ENCODE peak calls at places on chromosomes 4 and X, in six cellular contexts. One of them, this sample, is unnamed.

GRCh38 chrX:45769919-45770582 is 569.4 kb upstream of the DIPK2B start:
- DNase-seq in Peyer's patch: peak; percentile 68
- DNase-seq in IMR-90: peak; percentile 91
- DNase-seq in fibroblast of lung: peak; percentile 95
- DNase-seq in right atrium auricular region: peak; percentile 80
- DNase-seq in uterus: peak; percentile 76
- DNase-seq in this sample: peak; percentile 70

GRCh38 chr4:100510551-100510950 is 7.3 kb downstream of the EMCN start:
- DNase-seq in Peyer's patch: no peak
- DNase-seq in IMR-90: no peak
- DNase-seq in fibroblast of lung: peak; percentile 5
- DNase-seq in right atrium auricular region: no peak
- DNase-seq in uterus: no peak
- DNase-seq in this sample: no peak

GRCh38 chrX:13816899-13817298 is at the start of gene GPM6B:
- DNase-seq in Peyer's patch: no peak
- DNase-seq in IMR-90: no peak
- DNase-seq in fibroblast of lung: no peak
- DNase-seq in right atrium auricular region: no peak
- DNase-seq in uterus: no peak
- DNase-seq in this sample: no peak

GRCh38 chrX:12978205-12979010 is 3.5 kb downstream of the TMSB4X start:
- DNase-seq in Peyer's patch: peak; percentile 80
- DNase-seq in IMR-90: peak; percentile 88
- DNase-seq in fibroblast of lung: peak; percentile 84
- DNase-seq in right atrium auricular region: peak; percentile 69
- DNase-seq in uterus: peak; percentile 37
- DNase-seq in this sample: peak; percentile 77

GRCh38 chrX:2497961-2498780 is 2.6 kb downstream of the DHRSX start:
- DNase-seq in Peyer's patch: no peak
- DNase-seq in IMR-90: peak; percentile 23
- DNase-seq in fibroblast of lung: peak; percentile 85
- DNase-seq in right atrium auricular region: no peak
- DNase-seq in uterus: no peak
- DNase-seq in this sample: no peak

GRCh38 chr4:23084559-23085248 is 392.0 kb downstream of the GBA3 start:
- DNase-seq in Peyer's patch: no peak
- DNase-seq in IMR-90: no peak
- DNase-seq in fibroblast of lung: peak; percentile 56
- DNase-seq in right atrium auricular region: no peak
- DNase-seq in uterus: no peak
- DNase-seq in this sample: no peak

GRCh38 chrX:12866451-12867377 is at the start of gene TLR7:
- DNase-seq in Peyer's patch: peak; percentile 46
- DNase-seq in IMR-90: no peak
- DNase-seq in fibroblast of lung: no peak
- DNase-seq in right atrium auricular region: no peak
- DNase-seq in uterus: no peak
- DNase-seq in this sample: no peak

GRCh38 chr4:128565565-128566186 is 243.8 kb upstream of the JADE1 start:
- DNase-seq in Peyer's patch: no peak
- DNase-seq in IMR-90: no peak
- DNase-seq in fibroblast of lung: no peak
- DNase-seq in right atrium auricular region: peak; percentile 67
- DNase-seq in uterus: peak; percentile 32
- DNase-seq in this sample: peak; percentile 40

GRCh38 chrX:68429216-68429615 is 4.1 kb downstream of the OPHN1 start:
- DNase-seq in Peyer's patch: no peak
- DNase-seq in IMR-90: no peak
- DNase-seq in fibroblast of lung: peak; percentile 64
- DNase-seq in right atrium auricular region: no peak
- DNase-seq in uterus: no peak
- DNase-seq in this sample: no peak

GRCh38 chr4:3074846-3075651 is 568 bp downstream of the HTT start:
- DNase-seq in Peyer's patch: peak; percentile 64
- DNase-seq in IMR-90: peak; percentile 57
- DNase-seq in fibroblast of lung: peak; percentile 74
- DNase-seq in right atrium auricular region: no peak
- DNase-seq in uterus: peak; percentile 45
- DNase-seq in this sample: peak; percentile 87

GRCh38 chrX:147522986-147523385 is 388.7 kb upstream of the FMR1 start:
- DNase-seq in Peyer's patch: no peak
- DNase-seq in IMR-90: no peak
- DNase-seq in fibroblast of lung: no peak
- DNase-seq in right atrium auricular region: no peak
- DNase-seq in uterus: no peak
- DNase-seq in this sample: no peak

GRCh38 chr4:178316211-178316610 is 874.0 kb upstream of the AGA start:
- DNase-seq in Peyer's patch: no peak
- DNase-seq in IMR-90: no peak
- DNase-seq in fibroblast of lung: no peak
- DNase-seq in right atrium auricular region: no peak
- DNase-seq in uterus: no peak
- DNase-seq in this sample: no peak

GRCh38 chrX:5474282-5474681 is 754.4 kb downstream of the NLGN4X start:
- DNase-seq in Peyer's patch: no peak
- DNase-seq in IMR-90: no peak
- DNase-seq in fibroblast of lung: no peak
- DNase-seq in right atrium auricular region: no peak
- DNase-seq in uterus: no peak
- DNase-seq in this sample: no peak

GRCh38 chr4:184416913-184417734 is 57.2 kb downstream of the IRF2 start:
- DNase-seq in Peyer's patch: peak; percentile 47
- DNase-seq in IMR-90: peak; percentile 14
- DNase-seq in fibroblast of lung: no peak
- DNase-seq in right atrium auricular region: no peak
- DNase-seq in uterus: no peak
- DNase-seq in this sample: no peak

GRCh38 chr4:104940927-104941326 is 205.7 kb upstream of the TET2 start:
- DNase-seq in Peyer's patch: no peak
- DNase-seq in IMR-90: no peak
- DNase-seq in fibroblast of lung: no peak
- DNase-seq in right atrium auricular region: no peak
- DNase-seq in uterus: no peak
- DNase-seq in this sample: no peak

GRCh38 chr4:110518889-110519490 is 43.0 kb downstream of the ENPEP start:
- DNase-seq in Peyer's patch: no peak
- DNase-seq in IMR-90: peak; percentile 22
- DNase-seq in fibroblast of lung: peak; percentile 5
- DNase-seq in right atrium auricular region: no peak
- DNase-seq in uterus: no peak
- DNase-seq in this sample: no peak

GRCh38 chr4:55258152-55258863 is 87.7 kb upstream of the SRD5A3 start:
- DNase-seq in Peyer's patch: no peak
- DNase-seq in IMR-90: no peak
- DNase-seq in fibroblast of lung: peak; percentile 9
- DNase-seq in right atrium auricular region: no peak
- DNase-seq in uterus: no peak
- DNase-seq in this sample: no peak

GRCh38 chr4:174260099-174260498 is 23.4 kb downstream of the FBXO8 start:
- DNase-seq in Peyer's patch: no peak
- DNase-seq in IMR-90: peak; percentile 85
- DNase-seq in fibroblast of lung: peak; percentile 56
- DNase-seq in right atrium auricular region: no peak
- DNase-seq in uterus: no peak
- DNase-seq in this sample: no peak

GRCh38 chr4:26950446-26950845 is 89.8 kb downstream of the STIM2 start:
- DNase-seq in Peyer's patch: no peak
- DNase-seq in IMR-90: no peak
- DNase-seq in fibroblast of lung: no peak
- DNase-seq in right atrium auricular region: no peak
- DNase-seq in uterus: no peak
- DNase-seq in this sample: no peak

GRCh38 chr4:78529569-78530209 is 21.9 kb upstream of the ANXA3 start:
- DNase-seq in Peyer's patch: no peak
- DNase-seq in IMR-90: peak; percentile 74
- DNase-seq in fibroblast of lung: peak; percentile 55
- DNase-seq in right atrium auricular region: no peak
- DNase-seq in uterus: no peak
- DNase-seq in this sample: no peak

GRCh38 chr4:36082817-36083216 is 161.5 kb downstream of the ARAP2 start:
- DNase-seq in Peyer's patch: no peak
- DNase-seq in IMR-90: no peak
- DNase-seq in fibroblast of lung: no peak
- DNase-seq in right atrium auricular region: no peak
- DNase-seq in uterus: no peak
- DNase-seq in this sample: no peak

GRCh38 chr4:56511098-56511497 is 5.5 kb downstream of the ARL9 start:
- DNase-seq in Peyer's patch: no peak
- DNase-seq in IMR-90: no peak
- DNase-seq in fibroblast of lung: no peak
- DNase-seq in right atrium auricular region: no peak
- DNase-seq in uterus: no peak
- DNase-seq in this sample: no peak

GRCh38 chr4:94208268-94208667 is 603 bp downstream of the SMARCAD1 start:
- DNase-seq in Peyer's patch: no peak
- DNase-seq in IMR-90: no peak
- DNase-seq in fibroblast of lung: no peak
- DNase-seq in right atrium auricular region: no peak
- DNase-seq in uterus: no peak
- DNase-seq in this sample: no peak

GRCh38 chr4:120175272-120175671 is 108.6 kb upstream of the MAD2L1 start:
- DNase-seq in Peyer's patch: no peak
- DNase-seq in IMR-90: no peak
- DNase-seq in fibroblast of lung: no peak
- DNase-seq in right atrium auricular region: no peak
- DNase-seq in uterus: no peak
- DNase-seq in this sample: no peak

GRCh38 chrX:28901637-28902036 is 314.4 kb downstream of the IL1RAPL1 start:
- DNase-seq in Peyer's patch: no peak
- DNase-seq in IMR-90: peak; percentile 82
- DNase-seq in fibroblast of lung: peak; percentile 74
- DNase-seq in right atrium auricular region: no peak
- DNase-seq in uterus: no peak
- DNase-seq in this sample: no peak

GRCh38 chr4:97576955-97577354 is 566.3 kb downstream of the STPG2 start:
- DNase-seq in Peyer's patch: no peak
- DNase-seq in IMR-90: no peak
- DNase-seq in fibroblast of lung: peak; percentile 44
- DNase-seq in right atrium auricular region: no peak
- DNase-seq in uterus: no peak
- DNase-seq in this sample: no peak

GRCh38 chr4:54539500-54540029 is 118.2 kb upstream of the KIT start:
- DNase-seq in Peyer's patch: no peak
- DNase-seq in IMR-90: peak; percentile 46
- DNase-seq in fibroblast of lung: peak; percentile 39
- DNase-seq in right atrium auricular region: peak; percentile 65
- DNase-seq in uterus: peak; percentile 27
- DNase-seq in this sample: peak; percentile 39

GRCh38 chr4:8744083-8744805 is 127.4 kb downstream of the HMX1 start:
- DNase-seq in Peyer's patch: no peak
- DNase-seq in IMR-90: no peak
- DNase-seq in fibroblast of lung: no peak
- DNase-seq in right atrium auricular region: no peak
- DNase-seq in uterus: no peak
- DNase-seq in this sample: no peak

GRCh38 chrX:153885208-153885787 is 675 bp downstream of the L1CAM start:
- DNase-seq in Peyer's patch: no peak
- DNase-seq in IMR-90: no peak
- DNase-seq in fibroblast of lung: no peak
- DNase-seq in right atrium auricular region: no peak
- DNase-seq in uterus: no peak
- DNase-seq in this sample: no peak

GRCh38 chr4:52512291-52512690 is 146.8 kb downstream of the USP46 start:
- DNase-seq in Peyer's patch: no peak
- DNase-seq in IMR-90: no peak
- DNase-seq in fibroblast of lung: no peak
- DNase-seq in right atrium auricular region: no peak
- DNase-seq in uterus: no peak
- DNase-seq in this sample: no peak

GRCh38 chr4:147732516-147733193 is 767 bp downstream of the ARHGAP10 start:
- DNase-seq in Peyer's patch: no peak
- DNase-seq in IMR-90: peak; percentile 39
- DNase-seq in fibroblast of lung: peak; percentile 47
- DNase-seq in right atrium auricular region: no peak
- DNase-seq in uterus: peak; percentile 59
- DNase-seq in this sample: peak; percentile 82

GRCh38 chr4:14928035-14928434 is 74.2 kb upstream of the CPEB2 start:
- DNase-seq in Peyer's patch: no peak
- DNase-seq in IMR-90: no peak
- DNase-seq in fibroblast of lung: no peak
- DNase-seq in right atrium auricular region: no peak
- DNase-seq in uterus: no peak
- DNase-seq in this sample: no peak
- H3K4me1 ChIP-seq in Peyer's patch: no peaks in the 10 kb centered on the region
- H3K4me1 ChIP-seq in IMR-90: no peaks in the 10 kb centered on the region
- H3K4me1 ChIP-seq in fibroblast of lung: no peaks in the 10 kb centered on the region
- H3K4me1 ChIP-seq in right atrium auricular region: no peaks in the 10 kb centered on the region
- H3K4me1 ChIP-seq in uterus: no peaks in the 10 kb centered on the region
- H3K4me1 ChIP-seq in this sample: no peaks in the 10 kb centered on the region

GRCh38 chrX:145910017-145910416 is 92.4 kb downstream of the SLITRK2 start:
- DNase-seq in Peyer's patch: no peak
- DNase-seq in IMR-90: no peak
- DNase-seq in fibroblast of lung: no peak
- DNase-seq in right atrium auricular region: no peak
- DNase-seq in uterus: no peak
- DNase-seq in this sample: no peak
- TF ChIP-seq CTCF in Peyer's patch: no peak
- TF ChIP-seq CTCF in IMR-90: no peak
- TF ChIP-seq CTCF in fibroblast of lung: no peak
- TF ChIP-seq CTCF in right atrium auricular region: no peak
- TF ChIP-seq CTCF in uterus: no peak
- TF ChIP-seq CTCF in this sample: no peak

DNA sequence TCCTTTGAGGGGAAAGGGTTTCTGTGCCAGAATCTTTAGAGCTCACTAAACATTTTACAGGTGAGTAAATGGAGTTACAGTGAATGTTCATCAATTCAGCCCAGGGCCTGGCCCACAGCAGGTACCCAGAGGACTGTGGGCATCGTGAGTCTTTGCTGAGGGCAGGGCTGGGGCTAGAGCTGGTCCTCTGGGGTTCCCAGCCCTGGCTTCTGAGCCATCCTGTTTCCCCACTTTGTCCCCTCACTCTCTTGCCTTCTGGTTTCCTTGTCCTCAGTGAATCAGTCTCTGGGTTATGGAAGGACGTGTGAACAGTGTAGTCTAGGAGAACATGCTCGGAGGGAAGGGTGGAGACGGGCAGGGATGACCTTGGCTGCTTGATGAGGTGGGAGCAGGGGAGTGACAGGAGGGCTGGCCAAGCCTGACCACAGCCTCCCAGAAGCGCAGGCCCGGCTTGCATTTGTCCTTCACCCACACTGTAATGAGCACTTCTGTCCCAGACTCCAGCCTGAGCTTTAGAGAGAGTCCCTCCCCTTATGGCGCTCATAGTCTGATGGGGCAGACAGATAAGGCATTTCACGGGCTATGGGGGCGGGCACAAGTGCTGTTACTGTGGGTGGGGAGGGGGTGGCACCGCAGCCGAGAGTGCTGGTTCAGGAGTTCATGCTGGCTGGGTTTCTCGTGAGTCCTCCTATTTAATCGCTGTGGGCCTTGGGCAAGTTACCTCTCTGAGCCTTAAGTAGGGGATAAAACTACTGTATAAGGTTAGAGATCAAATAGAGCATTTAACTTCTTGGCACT is 17.3 kb downstream of the TBC1D14 start:
- DNase-seq in Peyer's patch: peak; percentile 48
- DNase-seq in IMR-90: peak; percentile 60
- DNase-seq in fibroblast of lung: peak; percentile 76
- DNase-seq in right atrium auricular region: no peak
- DNase-seq in uterus: no peak
- DNase-seq in this sample: peak; percentile 90
- H3K4me1 ChIP-seq in Peyer's patch: no peaks in the 10 kb centered on the region
- H3K4me1 ChIP-seq in IMR-90: peaks cover 14% of the 10 kb centered on the region
- H3K4me1 ChIP-seq in fibroblast of lung: peaks cover 2% of the 10 kb centered on the region
- H3K4me1 ChIP-seq in right atrium auricular region: no peaks in the 10 kb centered on the region
- H3K4me1 ChIP-seq in uterus: no peaks in the 10 kb centered on the region
- H3K4me1 ChIP-seq in this sample: peaks cover 17% of the 10 kb centered on the region

GRCh38 chrX:17242470-17242869 is 132.5 kb upstream of the NHS start:
- DNase-seq in Peyer's patch: no peak
- DNase-seq in IMR-90: peak; percentile 55
- DNase-seq in fibroblast of lung: peak; percentile 36
- DNase-seq in right atrium auricular region: peak; percentile 59
- DNase-seq in uterus: no peak
- DNase-seq in this sample: no peak
- TF ChIP-seq CTCF in Peyer's patch: peak; percentile 54
- TF ChIP-seq CTCF in IMR-90: peak; percentile 76
- TF ChIP-seq CTCF in fibroblast of lung: peak; percentile 70
- TF ChIP-seq CTCF in right atrium auricular region: no peak
- TF ChIP-seq CTCF in uterus: peak; percentile 72
- TF ChIP-seq CTCF in this sample: peak; percentile 53

This sample was measured in left lung.